ENCODE peak calls at places on chromosome 13, in four cellular contexts. U, Z, O and G are unnamed samples. For H3K27me3 and H3K4me1, the result is how much of the 10 kb centered on the place peaks cover.

GRCh38 chr13:42986176-42986574 is 5.9 kb downstream of the EPSTI1 start:
- DNase-seq in O (no peak), Z (no peak), U (no peak), G (no peak)

GRCh38 chr13:41767801-41768200 is 193.1 kb downstream of the VWA8 start:
- DNase-seq in U (no peak), O (peak), Z (peak), G (no peak)

GRCh38 chr13:49908637-49909036 is 27.5 kb downstream of the SPRYD7 start:
- DNase-seq in O (no peak), Z (no peak), U (no peak), G (no peak)

GRCh38 chr13:43167058-43167457 is 143.7 kb downstream of the DNAJC15 start:
- DNase-seq in Z (no peak), O (no peak), U (no peak), G (no peak)

GRCh38 chr13:94050686-94051085 is 428.8 kb downstream of the DCT start:
- DNase-seq in U (no peak), O (no peak), Z (no peak), G (no peak)

GRCh38 chr13:106373989-106374572 is 161.4 kb downstream of the EFNB2 start:
- DNase-seq in Z (no peak), O (peak), U (no peak), G (no peak)

GRCh38 chr13:21872795-21873194 is 201.9 kb downstream of the FGF9 start:
- DNase-seq in U (no peak), Z (no peak), O (no peak), G (no peak)

GRCh38 chr13:114107686-114108081 is 24.7 kb downstream of the RASA3 start:
- DNase-seq in U (peak), O (peak), Z (no peak), G (peak)

GRCh38 chr13:74061939-74062595 is 72.1 kb downstream of the KLF12 start:
- DNase-seq in U (no peak), Z (no peak), O (peak), G (no peak)

GRCh38 chr13:76828316-76828741 is 57.9 kb downstream of the KCTD12 start:
- DNase-seq in O (no peak), U (no peak), Z (no peak), G (no peak)

GRCh38 chr13:63088226-63088625 is 1672.6 kb upstream of the PCDH20 start:
- DNase-seq in Z (no peak), O (peak), U (no peak), G (no peak)

GRCh38 chr13:75554981-75555380 is 5.4 kb downstream of the UCHL3 start:
- DNase-seq in O (no peak), Z (peak), U (no peak), G (no peak)

GRCh38 chr13:63327584-63327983 is 1911.9 kb upstream of the PCDH20 start:
- DNase-seq in Z (no peak), O (no peak), U (no peak), G (no peak)

GRCh38 chr13:105193026-105193425 is 1342.4 kb downstream of the EFNB2 start:
- DNase-seq in Z (no peak), U (no peak), O (no peak), G (no peak)

GRCh38 chr13:31044658-31045620 is 112.5 kb downstream of the TEX26 start:
- DNase-seq in O (no peak), U (no peak), Z (peak), G (no peak)

GRCh38 chr13:49587311-49587847 is 2.0 kb upstream of the RCBTB1 start:
- DNase-seq in U (no peak), O (peak), Z (peak), G (no peak)

GRCh38 chr13:103430368-103430767 is 364.2 kb upstream of the SLC10A2 start:
- DNase-seq in O (no peak), Z (peak), U (no peak), G (no peak)

GRCh38 chr13:72970956-72971355 is 87.8 kb upstream of the KLF5 start:
- DNase-seq in Z (peak), U (no peak), O (peak), G (no peak)

GRCh38 chr13:68170961-68171360 is 940.8 kb upstream of the PCDH9 start:
- DNase-seq in Z (no peak), U (no peak), O (no peak), G (no peak)

GRCh38 chr13:44274838-44275237 is 98.8 kb upstream of the SERP2 start:
- DNase-seq in O (peak), Z (no peak), U (no peak), G (no peak)

GRCh38 chr13:29905845-29906244 is 55.4 kb upstream of the UBL3 start:
- DNase-seq in Z (peak), O (peak), U (no peak), G (no peak)

GRCh38 chr13:34290661-34291060 is 472.7 kb downstream of the RFC3 start:
- DNase-seq in Z (no peak), U (no peak), O (no peak), G (no peak)

GRCh38 chr13:49086711-49087110 is 111.0 kb downstream of the FNDC3A start:
- DNase-seq in Z (peak), O (peak), U (no peak), G (no peak)

GRCh38 chr13:44407891-44408290 is 34.3 kb downstream of the SERP2 start:
- DNase-seq in Z (peak), O (no peak), U (no peak), G (no peak)

GRCh38 chr13:113639661-113640262 is 18.2 kb downstream of the ATP4B start:
- DNase-seq in O (no peak), U (no peak), Z (no peak), G (no peak)

GRCh38 chr13:21435710-21436151 is 23.4 kb downstream of the ZDHHC20 start:
- DNase-seq in Z (peak), O (peak), U (peak), G (no peak)

GRCh38 chr13:75153386-75153785 is 328.6 kb downstream of the TBC1D4 start:
- DNase-seq in O (no peak), Z (no peak), U (no peak), G (no peak)

GRCh38 chr13:45162821-45163220 is 38.0 kb downstream of the KCTD4 start:
- DNase-seq in O (peak), U (no peak), Z (peak), G (no peak)

GRCh38 chr13:91369432-91369831 is 21.9 kb downstream of the MIR17HG start:
- DNase-seq in U (no peak), O (peak), Z (peak), G (no peak)

GRCh38 chr13:34265016-34265692 is 447.2 kb downstream of the RFC3 start:
- DNase-seq in Z (peak), U (no peak), O (peak), G (no peak)

GRCh38 chr13:48029859-48030258 is 7.7 kb upstream of the NUDT15 start:
- DNase-seq in O (no peak), U (no peak), Z (no peak), G (no peak)

GRCh38 chr13:72127031-72127430 is 260.0 kb upstream of the DACH1 start:
- DNase-seq in O (no peak), U (no peak), Z (peak), G (no peak)

GRCh38 chr13:74062933-74063332 is 71.3 kb downstream of the KLF12 start:
- DNase-seq in O (peak), U (peak), Z (no peak), G (peak)

GRCh38 chr13:102091231-102091630 is 310.6 kb downstream of the FGF14 start:
- DNase-seq in U (no peak), O (no peak), Z (peak), G (no peak)

GRCh38 chr13:38490657-38491056 is 141.0 kb downstream of the UFM1 start:
- DNase-seq in Z (no peak), O (no peak), U (no peak), G (no peak)

GRCh38 chr13:112133489-112134149 is 66.7 kb downstream of the SOX1 start:
- DNase-seq in U (no peak), Z (no peak), O (no peak), G (no peak)
- H3K27me3 ChIP-seq in U (under half), Z (half or more), O (under half), G (under half)

GRCh38 chr13:25468330-25469178 is 96.8 kb downstream of the ATP8A2 start:
- DNase-seq in Z (no peak), O (no peak), U (no peak), G (no peak)
- H3K4me3 ChIP-seq in Z (no peak), O (no peak), U (no peak), G (no peak)

GRCh38 chr13:33112745-33113144 is 96.5 kb downstream of the KL start:
- DNase-seq in U (no peak), Z (no peak), O (peak), G (no peak)
- H3K4me1 ChIP-seq in U (under half), Z (under half), O (under half), G (under half)

DNA sequence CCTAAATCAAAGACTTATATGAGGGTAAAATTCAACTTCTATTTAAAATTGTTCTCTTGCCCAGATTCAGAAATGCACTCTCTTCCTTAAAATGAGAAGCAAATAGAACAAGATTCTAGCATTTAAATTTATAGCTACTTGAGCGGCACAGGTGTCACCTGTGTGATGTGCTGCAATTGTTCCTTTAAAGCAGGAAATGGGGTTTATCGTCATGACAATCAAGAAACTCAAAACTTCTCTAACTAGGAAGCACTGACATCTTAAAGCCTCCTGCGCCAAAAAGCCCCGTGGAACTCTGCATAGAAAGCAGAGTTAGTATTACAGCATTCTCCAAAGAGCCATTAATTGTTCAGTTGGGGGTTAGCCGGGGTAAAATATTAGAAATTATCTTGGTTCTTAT is 2.6 kb upstream of the OXGR1 start:
- DNase-seq in O (no peak), Z (no peak), U (no peak), G (no peak)
- H3K27me3 ChIP-seq in O (under half), Z (half or more), U (under half), G (under half)

GRCh38 chr13:99416411-99417121 is 84.7 kb upstream of the TM9SF2 start:
- DNase-seq in Z (no peak), O (no peak), U (no peak), G (peak)

GRCh38 chr13:99419591-99420243 is 81.6 kb upstream of the TM9SF2 start:
- DNase-seq in U (no peak), Z (no peak), O (no peak), G (no peak)

GRCh38 chr13:99418663-99419140 is 82.6 kb upstream of the TM9SF2 start:
- DNase-seq in O (no peak), Z (no peak), U (no peak), G (no peak)

GRCh38 chr13:99417151-99417820 is 84.0 kb upstream of the TM9SF2 start:
- DNase-seq in U (no peak), Z (no peak), O (no peak), G (no peak)

GRCh38 chr13:99417821-99418662 is 83.2 kb upstream of the TM9SF2 start:
- DNase-seq in Z (no peak), O (no peak), U (no peak), G (peak)
- H3K4me3 ChIP-seq in Z (no peak), O (no peak), U (no peak), G (no peak)

DNA sequence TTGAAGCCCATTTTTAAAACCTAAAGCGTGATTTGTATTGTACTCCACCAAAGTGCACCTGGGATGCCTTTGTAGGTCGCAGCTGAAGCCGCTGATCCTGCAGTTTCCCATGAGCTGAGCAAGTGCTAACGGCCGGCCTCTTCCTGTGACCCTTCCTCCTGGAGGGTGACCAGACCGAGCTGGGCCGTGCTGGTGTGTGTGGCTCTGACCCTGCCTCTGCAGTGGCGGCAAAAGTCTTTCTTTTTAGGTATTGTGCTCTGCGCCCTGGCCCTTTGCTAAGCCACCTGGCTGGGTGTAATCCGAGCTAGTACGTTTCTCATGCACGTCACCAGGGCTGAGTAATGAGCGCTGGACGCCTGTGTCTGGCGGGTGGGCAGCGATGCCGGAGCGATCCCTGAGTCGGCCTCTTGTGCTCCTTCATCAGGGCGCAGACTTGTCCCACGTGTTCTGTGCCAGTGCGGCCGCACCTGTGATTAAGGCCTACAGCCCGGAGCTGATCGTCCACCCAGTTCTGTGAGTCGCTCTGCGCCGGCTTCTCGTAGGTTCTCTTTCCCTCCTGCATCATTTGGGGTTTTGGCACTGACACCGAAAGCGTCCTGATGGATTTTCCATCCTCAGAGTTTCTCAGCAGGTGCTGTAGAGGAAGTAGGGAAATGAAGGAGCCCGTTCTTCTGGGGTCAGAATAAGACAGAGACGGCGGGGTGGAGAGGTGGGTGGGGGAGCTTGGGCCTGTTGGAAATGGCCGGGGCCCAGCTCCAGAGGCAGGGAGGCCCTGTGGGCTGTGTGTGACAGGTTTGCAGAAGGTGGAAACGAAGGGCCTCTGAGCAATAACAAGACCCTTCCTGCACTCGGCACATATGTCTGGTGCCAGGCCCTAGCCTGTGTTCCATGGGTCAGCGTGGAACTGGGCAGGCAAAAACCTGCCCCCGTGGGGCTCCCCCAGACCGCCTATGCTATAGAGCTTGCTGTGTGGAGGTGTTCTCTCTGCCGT is 9.7 kb downstream of the NAXD start:
- DNase-seq in O (no peak), U (no peak), Z (no peak), G (no peak)
- H3K4me1 ChIP-seq in O (under half), U (under half), Z (under half), G (under half)

DNA sequence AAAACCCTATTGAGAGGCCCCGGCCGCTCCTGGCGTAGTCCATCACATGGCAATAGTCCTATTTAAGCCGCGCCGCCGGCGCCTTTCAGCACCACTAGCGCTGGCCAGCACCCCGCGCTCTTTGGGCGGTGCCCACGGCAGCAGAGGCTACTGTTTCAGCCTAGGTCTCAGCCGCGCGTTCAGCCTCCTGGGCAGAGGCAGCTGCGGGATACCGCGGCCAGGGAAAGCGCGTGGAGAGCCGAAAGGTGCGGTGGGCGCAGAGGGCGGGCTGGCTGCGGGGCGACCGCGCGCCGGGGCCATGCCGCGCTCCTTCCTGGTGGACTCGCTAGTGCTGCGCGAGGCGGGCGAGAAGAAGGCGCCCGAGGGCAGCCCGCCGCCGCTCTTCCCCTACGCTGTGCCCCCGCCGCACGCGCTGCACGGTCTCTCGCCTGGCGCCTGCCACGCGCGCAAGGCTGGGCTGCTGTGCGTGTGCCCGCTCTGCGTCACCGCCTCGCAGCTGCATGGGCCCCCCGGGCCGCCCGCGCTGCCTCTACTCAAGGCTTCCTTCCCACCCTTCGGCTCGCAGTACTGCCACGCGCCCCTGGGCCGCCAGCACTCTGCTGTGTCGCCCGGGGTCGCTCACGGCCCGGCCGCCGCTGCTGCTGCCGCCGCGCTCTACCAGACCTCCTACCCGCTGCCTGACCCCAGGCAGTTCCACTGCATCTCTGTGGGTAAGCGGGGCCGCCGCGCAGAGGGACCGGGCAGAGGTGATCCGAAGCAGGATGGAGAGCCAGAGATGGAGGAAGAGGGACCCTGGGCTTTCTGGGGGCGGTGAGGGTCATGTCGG is at the start of gene GSX1:
- DNase-seq in Z (peak), U (no peak), O (peak), G (peak)
- H3K27me3 ChIP-seq in Z (half or more), U (half or more), O (half or more), G (half or more)

DNA sequence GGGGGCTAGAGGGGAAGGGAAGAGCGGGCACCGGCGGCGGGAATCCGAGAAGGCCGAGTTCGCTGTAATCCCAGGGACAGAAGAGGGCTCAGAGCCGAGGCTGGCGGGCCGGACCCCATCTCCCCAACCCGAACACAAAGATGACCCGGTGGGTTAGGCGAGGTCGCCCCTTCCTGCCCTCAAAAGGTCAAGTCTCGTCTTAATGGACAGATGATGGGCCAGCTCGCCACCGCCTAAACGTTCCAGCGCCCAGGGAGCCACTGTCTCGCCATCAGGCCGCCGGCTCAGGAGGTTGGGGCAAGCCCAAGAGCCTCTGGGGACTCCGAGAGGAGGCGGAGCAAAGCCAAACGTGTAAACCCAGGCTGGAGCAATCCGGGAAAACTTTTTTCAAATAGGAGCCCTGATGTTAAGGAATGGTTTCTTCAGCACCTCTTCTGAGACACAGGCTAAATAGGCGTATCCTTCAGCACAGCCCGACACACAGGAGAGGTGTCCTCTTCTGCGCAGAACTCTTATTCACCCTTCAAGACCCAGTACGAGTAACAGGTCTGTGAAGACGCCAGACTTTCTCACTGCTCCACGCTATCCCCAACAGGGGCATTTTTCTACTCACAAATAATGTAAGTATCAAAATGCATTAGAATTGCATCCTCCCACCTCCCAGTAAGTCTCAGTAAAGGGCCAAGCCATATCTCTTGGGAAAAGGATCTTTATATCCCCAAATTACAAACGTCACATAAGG is 6.3 kb upstream of the POU4F1 start:
- DNase-seq in Z (no peak), U (no peak), O (peak), G (no peak)
- H3K4me3 ChIP-seq in Z (no peak), U (peak), O (peak), G (peak)

GRCh38 chr13:110415669-110416068 is 108.6 kb downstream of the COL4A2 start:
- DNase-seq in U (no peak), Z (peak), O (no peak), G (no peak)
- H3K4me1 ChIP-seq in U (half or more), Z (under half), O (under half), G (under half)